ENCODE peak calls at places on chromosomes 3 and 15, in four cellular contexts. U, H, L and I are unnamed samples.

GRCh38 chr3:127632441-127632840 is 3.5 kb downstream of the PODXL2 start:
- DNase-seq in L (no peak), U (no peak), H (no peak), I (no peak)

GRCh38 chr15:85979929-85980328 is 99.7 kb upstream of the AGBL1 start:
- DNase-seq in H (no peak), U (no peak), L (no peak), I (no peak)

GRCh38 chr15:89121414-89121813 is 33.2 kb downstream of the ABHD2 start:
- DNase-seq in U (no peak), L (no peak), H (no peak), I (no peak)

GRCh38 chr15:36644156-36644896 is 64.9 kb downstream of the CDIN1 start:
- DNase-seq in H (no peak), L (no peak), U (no peak), I (no peak)

GRCh38 chr3:194330160-194330559 is 21.0 kb downstream of the CPN2 start:
- DNase-seq in H (no peak), L (no peak), U (no peak), I (no peak)

GRCh38 chr3:26345613-26346012 is 277.0 kb upstream of the LRRC3B start:
- DNase-seq in U (peak), L (peak), H (no peak), I (no peak)

GRCh38 chr3:158105124-158105709 is 1.0 kb downstream of the SHOX2 start:
- DNase-seq in H (no peak), U (peak), L (peak), I (no peak)

GRCh38 chr3:10983219-10983916 is 9.2 kb upstream of the SLC6A1 start:
- DNase-seq in U (peak), H (no peak), L (peak), I (peak)

GRCh38 chr3:5391226-5391625 is 203.7 kb downstream of the EDEM1 start:
- DNase-seq in U (no peak), H (no peak), L (no peak), I (no peak)

GRCh38 chr3:12822725-12823373 is 18.5 kb downstream of the RPL32 start:
- DNase-seq in L (peak), H (no peak), U (no peak), I (peak)

GRCh38 chr15:38414351-38414750 is 39.6 kb upstream of the FAM98B start:
- DNase-seq in H (peak), L (peak), U (peak), I (peak)

GRCh38 chr15:35751421-35752133 is 205.6 kb upstream of the DPH6 start:
- DNase-seq in H (peak), L (peak), U (peak), I (peak)

GRCh38 chr3:183494341-183494740 is 61.2 kb downstream of the KLHL6 start:
- DNase-seq in H (no peak), U (peak), L (no peak), I (no peak)

GRCh38 chr15:80059786-80060489 is 462 bp downstream of the ZFAND6 start:
- DNase-seq in U (peak), L (peak), H (peak), I (peak)

GRCh38 chr15:80066912-80067311 is 7.4 kb downstream of the ZFAND6 start:
- DNase-seq in U (no peak), L (no peak), H (no peak), I (no peak)

GRCh38 chr15:80058851-80059785 is at the start of gene ZFAND6:
- DNase-seq in L (peak), U (peak), H (peak), I (peak)

GRCh38 chr15:80058044-80058443 is 1.4 kb upstream of the ZFAND6 start:
- DNase-seq in L (no peak), U (no peak), H (no peak), I (no peak)

GRCh38 chr15:80061581-80061980 is 2.1 kb downstream of the ZFAND6 start:
- DNase-seq in U (no peak), L (no peak), H (no peak), I (peak)
- H3K9ac ChIP-seq in U (no peak), L (no peak), H (no peak), I (no peak)

GRCh38 chr3:44416031-44417030 is 61.1 kb downstream of the ZNF445 start:
- DNase-seq in U (no peak), L (no peak), H (no peak), I (no peak)

GRCh38 chr3:44414517-44415090 is 62.9 kb downstream of the ZNF445 start:
- DNase-seq in U (no peak), L (no peak), H (no peak), I (no peak)

GRCh38 chr3:44418549-44418948 is 58.9 kb downstream of the ZNF445 start:
- DNase-seq in U (no peak), L (peak), H (no peak), I (no peak)

GRCh38 chr3:44412365-44412764 is 65.1 kb downstream of the ZNF445 start:
- DNase-seq in L (no peak), U (no peak), H (no peak), I (no peak)

GRCh38 chr3:44415421-44415820 is 62.0 kb downstream of the ZNF445 start:
- DNase-seq in H (no peak), U (no peak), L (no peak), I (no peak)
- H3K56ac ChIP-seq in H (no peak), U (no peak), L (no peak), I (no peak)

GRCh38 chr15:40333922-40334492 is 6.7 kb downstream of the CCDC9B start:
- DNase-seq in H (no peak), U (no peak), L (no peak), I (peak)
- H3K9ac ChIP-seq in H (no peak), U (no peak), L (no peak), I (peak)

DNA sequence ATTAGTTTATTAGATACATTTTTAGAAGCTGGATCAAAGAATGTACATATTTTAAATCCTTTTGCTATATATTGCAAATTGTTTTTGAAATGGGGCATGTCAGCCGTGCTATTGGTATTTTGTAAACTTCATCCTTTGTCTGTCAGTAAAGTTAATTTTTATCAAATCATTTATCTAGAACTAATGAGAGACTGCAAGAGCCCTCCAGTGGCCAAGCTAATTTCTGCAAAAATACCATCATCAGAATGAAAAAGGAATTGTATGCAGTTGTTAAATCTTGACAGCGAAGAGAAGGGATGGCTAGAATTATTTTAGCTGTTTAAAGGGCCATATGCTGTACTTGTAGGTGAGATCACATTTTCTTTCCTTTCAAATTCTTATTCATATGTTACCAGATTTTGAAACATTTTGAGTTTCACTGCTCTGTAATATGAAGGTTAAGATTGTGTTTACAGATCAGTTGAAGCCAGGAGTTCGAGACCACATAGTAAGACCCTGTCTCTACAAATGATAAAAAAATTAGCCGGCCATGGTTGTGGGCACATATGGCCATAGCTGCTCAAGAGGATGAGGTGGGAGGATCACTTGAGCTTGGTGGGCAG is 8.1 kb upstream of the CLDN11 start:
- DNase-seq in U (no peak), H (no peak), L (peak), I (no peak)
- H3K56ac ChIP-seq in U (no peak), H (no peak), L (no peak), I (no peak)

DNA sequence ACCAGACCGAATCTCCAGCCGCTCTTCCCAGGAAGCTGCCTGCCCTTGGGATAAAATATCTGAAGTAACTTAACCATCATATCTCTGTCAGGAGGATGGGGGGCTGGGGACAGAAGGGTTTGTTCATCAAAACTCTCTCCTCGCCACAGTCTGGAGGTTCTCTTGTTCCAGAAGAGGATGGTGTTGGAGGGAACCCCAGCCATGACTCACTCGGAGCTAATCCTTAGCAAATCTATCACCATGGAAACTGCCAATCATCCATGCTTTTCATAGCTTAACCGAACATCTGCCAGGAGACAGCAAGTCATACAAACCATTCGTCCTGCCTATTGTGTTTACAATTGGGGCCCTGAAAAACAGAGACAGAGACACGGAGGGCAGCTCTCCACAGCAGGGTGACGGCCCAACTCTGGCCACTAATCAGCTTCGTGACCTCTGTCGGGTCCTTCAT is 73.7 kb upstream of the HEG1 start:
- DNase-seq in H (no peak), L (no peak), U (no peak), I (peak)
- H3K9ac ChIP-seq in H (no peak), L (no peak), U (no peak), I (peak)

DNA sequence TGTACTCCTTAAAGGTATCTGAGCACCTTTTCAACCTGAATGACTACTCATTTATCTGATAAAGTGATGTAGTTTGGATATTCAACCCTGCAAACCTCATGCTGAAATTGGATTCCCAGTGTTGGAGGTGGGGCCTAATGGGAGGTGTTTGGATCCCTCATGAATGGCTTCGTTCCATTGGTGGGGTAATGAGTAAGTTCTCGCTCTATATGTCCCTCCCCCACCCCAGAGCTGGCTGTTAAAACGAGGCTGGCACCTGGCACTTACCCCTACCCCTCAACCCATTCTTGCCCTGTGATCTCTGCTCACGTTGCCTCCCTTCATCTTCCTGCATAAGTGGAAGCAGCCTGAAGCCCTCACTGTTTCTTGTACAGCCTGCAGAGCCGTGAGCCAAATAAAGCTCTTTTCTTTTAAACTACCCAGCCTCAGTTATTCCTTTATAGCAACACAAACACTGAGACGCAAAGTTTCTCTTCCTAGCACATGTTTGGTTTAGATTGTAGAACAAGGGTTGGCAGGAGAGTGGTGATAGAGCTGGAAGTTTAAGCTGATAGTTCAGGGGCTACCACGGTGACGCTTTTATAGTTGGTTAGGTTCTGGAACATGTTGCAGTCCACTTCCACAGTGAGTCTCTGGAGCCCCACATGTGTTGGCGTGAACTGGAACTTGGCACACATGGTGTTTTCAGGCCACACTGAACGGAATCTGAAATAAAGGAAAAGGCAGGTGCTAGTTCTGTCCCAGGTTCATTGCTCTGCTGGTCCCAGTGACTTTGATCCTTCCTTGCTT is 11.8 kb downstream of the CCNDBP1 start:
- DNase-seq in U (no peak), L (no peak), H (no peak), I (no peak)
- H3K56ac ChIP-seq in U (no peak), L (no peak), H (no peak), I (no peak)